ENCODE peak calls at places on chromosomes 5 and 9, in four cellular contexts. L, Y, M and S are unnamed samples.
A peak's percentile ranks its signal among the peaks of the same experiment; 100 is the strongest.

GRCh38 chr5:136590581-136590980 is 225.2 kb upstream of the TRPC7 start:
- DNase-seq in M (no peak), Y (no peak), L (no peak), S (no peak)

GRCh38 chr5:83265318-83265717 is 188.0 kb downstream of the XRCC4 start:
- DNase-seq in Y (no peak), L (no peak), M (peak; percentile 33), S (peak; percentile 51)

GRCh38 chr9:134189475-134190231 is 25.3 kb upstream of the RNU6ATAC start:
- DNase-seq in M (no peak), Y (no peak), L (no peak), S (no peak)

GRCh38 chr9:69599232-69599971 is 72.8 kb downstream of the APBA1 start:
- DNase-seq in M (peak; percentile 56), L (peak; percentile 30), Y (no peak), S (no peak)

GRCh38 chr5:131628990-131629389 is 6.0 kb downstream of the RAPGEF6 start:
- DNase-seq in L (no peak), M (peak; percentile 37), Y (no peak), S (peak; percentile 49)

GRCh38 chr5:105726093-105726492 is 1944.6 kb downstream of the EFNA5 start:
- DNase-seq in M (no peak), Y (no peak), L (no peak), S (no peak)

GRCh38 chr5:95731571-95732554 is 727 bp downstream of the RHOBTB3 start:
- DNase-seq in L (peak; percentile 73), Y (peak; percentile 10), M (peak; percentile 50), S (peak; percentile 64)

GRCh38 chr9:81264516-81264915 is 424.8 kb downstream of the TLE1 start:
- DNase-seq in Y (no peak), L (peak; percentile 41), M (peak; percentile 45), S (peak; percentile 14)

GRCh38 chr5:34838785-34839714 is at the start of gene TTC23L:
- DNase-seq in Y (peak; percentile 88), M (peak; percentile 81), L (peak; percentile 99), S (peak; percentile 82)

GRCh38 chr5:175696139-175696854 is 38.4 kb downstream of the HRH2 start:
- DNase-seq in L (peak; percentile 90), Y (peak; percentile 71), M (no peak), S (peak; percentile 34)

GRCh38 chr5:61534481-61535267 is 202.6 kb downstream of the ZSWIM6 start:
- DNase-seq in Y (no peak), M (no peak), L (no peak), S (no peak)

GRCh38 chr9:6900440-6900883 is 142.7 kb downstream of the KDM4C start:
- DNase-seq in L (no peak), Y (no peak), M (no peak), S (no peak)

GRCh38 chr5:173483160-173483559 is 133.3 kb downstream of the BOD1 start:
- DNase-seq in M (no peak), Y (no peak), L (no peak), S (no peak)

GRCh38 chr5:140221697-140222223 is 46.8 kb downstream of the CYSTM1 start:
- DNase-seq in M (peak; percentile 81), L (no peak), Y (no peak), S (peak; percentile 80)

GRCh38 chr5:2334686-2335085 is 416.8 kb downstream of the IRX2 start:
- DNase-seq in Y (no peak), L (peak; percentile 11), M (no peak), S (no peak)

GRCh38 chr5:142512041-142512679 is 173.7 kb downstream of the FGF1 start:
- DNase-seq in Y (no peak), L (no peak), M (no peak), S (no peak)

GRCh38 chr9:109192732-109193361 is 25.8 kb upstream of the FRRS1L start:
- DNase-seq in Y (no peak), M (peak; percentile 19), L (peak; percentile 69), S (peak; percentile 11)

GRCh38 chr5:76401801-76402250 is 1.3 kb upstream of the IQGAP2 start:
- DNase-seq in M (no peak), Y (peak; percentile 48), L (peak; percentile 14), S (no peak)

GRCh38 chr5:151619812-151620462 is 28.8 kb upstream of the FAT2 start:
- DNase-seq in Y (no peak), L (peak; percentile 95), M (no peak), S (no peak)

GRCh38 chr5:14374100-14374499 is 207.5 kb upstream of the OTULINL start:
- DNase-seq in Y (no peak), M (no peak), L (peak; percentile 41), S (no peak)

GRCh38 chr5:97141031-97141430 is 1.4 kb downstream of the LIX1 start:
- DNase-seq in M (no peak), Y (no peak), L (no peak), S (no peak)

GRCh38 chr9:14546693-14547092 is 146.5 kb downstream of the ZDHHC21 start:
- DNase-seq in Y (no peak), M (no peak), L (no peak), S (no peak)